ENCODE peak calls at places on chromosomes 11 and 22, in six cellular contexts. One of them, this sample, is unnamed.

GRCh38 chr11:32511926-32512325 is 71.7 kb upstream of the EIF3M start:
- DNase-seq in stimulated activated CD4-positive, alpha-beta T cell treated with anti-CD3 and anti-CD28 coated beads, TNF-alpha, amount 100 ng/mL, for 1 hour: no peak
- DNase-seq in activated CD4-positive, alpha-beta T cell treated with anti-CD3 and anti-CD28 coated beads, Interleukin-2, amount 50 U/mL, for 1 hour: no peak
- DNase-seq in CD8-positive, alpha-beta T cell: no peak
- DNase-seq in Karpas-422: no peak
- DNase-seq in activated T-cell treated with anti-CD3 and anti-CD28 coated beads for 1 hour: no peak
- DNase-seq in this sample: no peak

GRCh38 chr11:27718853-27719574 is 18.8 kb upstream of the BDNF start:
- DNase-seq in CD8-positive, alpha-beta T cell: no peak
- DNase-seq in activated CD4-positive, alpha-beta T cell treated with anti-CD3 and anti-CD28 coated beads, Interleukin-2, amount 50 U/mL, for 1 hour: no peak
- DNase-seq in activated T-cell treated with anti-CD3 and anti-CD28 coated beads for 1 hour: no peak
- DNase-seq in Karpas-422: no peak
- DNase-seq in stimulated activated CD4-positive, alpha-beta T cell treated with anti-CD3 and anti-CD28 coated beads, TNF-alpha, amount 100 ng/mL, for 1 hour: no peak
- DNase-seq in this sample: no peak

GRCh38 chr11:17394743-17395390 is 6.4 kb upstream of the KCNJ11 start:
- DNase-seq in CD8-positive, alpha-beta T cell: no peak
- DNase-seq in activated CD4-positive, alpha-beta T cell treated with anti-CD3 and anti-CD28 coated beads, Interleukin-2, amount 50 U/mL, for 1 hour: no peak
- DNase-seq in Karpas-422: no peak
- DNase-seq in activated T-cell treated with anti-CD3 and anti-CD28 coated beads for 1 hour: no peak
- DNase-seq in stimulated activated CD4-positive, alpha-beta T cell treated with anti-CD3 and anti-CD28 coated beads, TNF-alpha, amount 100 ng/mL, for 1 hour: no peak
- DNase-seq in this sample: no peak

GRCh38 chr22:49210606-49211005 is 617.1 kb downstream of the BRD1 start:
- DNase-seq in activated T-cell treated with anti-CD3 and anti-CD28 coated beads for 1 hour: no peak
- DNase-seq in CD8-positive, alpha-beta T cell: no peak
- DNase-seq in stimulated activated CD4-positive, alpha-beta T cell treated with anti-CD3 and anti-CD28 coated beads, TNF-alpha, amount 100 ng/mL, for 1 hour: no peak
- DNase-seq in activated CD4-positive, alpha-beta T cell treated with anti-CD3 and anti-CD28 coated beads, Interleukin-2, amount 50 U/mL, for 1 hour: no peak
- DNase-seq in Karpas-422: no peak
- DNase-seq in this sample: no peak

GRCh38 chr22:43113516-43114251 is 3.1 kb downstream of the BIK start:
- DNase-seq in activated CD4-positive, alpha-beta T cell treated with anti-CD3 and anti-CD28 coated beads, Interleukin-2, amount 50 U/mL, for 1 hour: no peak
- DNase-seq in CD8-positive, alpha-beta T cell: no peak
- DNase-seq in Karpas-422: no peak
- DNase-seq in activated T-cell treated with anti-CD3 and anti-CD28 coated beads for 1 hour: no peak
- DNase-seq in stimulated activated CD4-positive, alpha-beta T cell treated with anti-CD3 and anti-CD28 coated beads, TNF-alpha, amount 100 ng/mL, for 1 hour: no peak
- DNase-seq in this sample: no peak

GRCh38 chr22:32618461-32619140 is 144.0 kb downstream of the FBXO7 start:
- DNase-seq in activated CD4-positive, alpha-beta T cell treated with anti-CD3 and anti-CD28 coated beads, Interleukin-2, amount 50 U/mL, for 1 hour: no peak
- DNase-seq in Karpas-422: no peak
- DNase-seq in activated T-cell treated with anti-CD3 and anti-CD28 coated beads for 1 hour: no peak
- DNase-seq in CD8-positive, alpha-beta T cell: no peak
- DNase-seq in stimulated activated CD4-positive, alpha-beta T cell treated with anti-CD3 and anti-CD28 coated beads, TNF-alpha, amount 100 ng/mL, for 1 hour: no peak
- DNase-seq in this sample: no peak

GRCh38 chr11:132187814-132188213 is 817.4 kb downstream of the NTM start:
- DNase-seq in CD8-positive, alpha-beta T cell: no peak
- DNase-seq in stimulated activated CD4-positive, alpha-beta T cell treated with anti-CD3 and anti-CD28 coated beads, TNF-alpha, amount 100 ng/mL, for 1 hour: no peak
- DNase-seq in activated CD4-positive, alpha-beta T cell treated with anti-CD3 and anti-CD28 coated beads, Interleukin-2, amount 50 U/mL, for 1 hour: no peak
- DNase-seq in Karpas-422: no peak
- DNase-seq in activated T-cell treated with anti-CD3 and anti-CD28 coated beads for 1 hour: no peak
- DNase-seq in this sample: peak

GRCh38 chr22:22709719-22710445 is 65.5 kb downstream of the GGTLC2 start:
- DNase-seq in Karpas-422: peak
- DNase-seq in activated T-cell treated with anti-CD3 and anti-CD28 coated beads for 1 hour: no peak
- DNase-seq in activated CD4-positive, alpha-beta T cell treated with anti-CD3 and anti-CD28 coated beads, Interleukin-2, amount 50 U/mL, for 1 hour: no peak
- DNase-seq in stimulated activated CD4-positive, alpha-beta T cell treated with anti-CD3 and anti-CD28 coated beads, TNF-alpha, amount 100 ng/mL, for 1 hour: no peak
- DNase-seq in CD8-positive, alpha-beta T cell: no peak
- DNase-seq in this sample: no peak

GRCh38 chr11:14906614-14907392 is 14.8 kb upstream of the CYP2R1 start:
- DNase-seq in activated T-cell treated with anti-CD3 and anti-CD28 coated beads for 1 hour: no peak
- DNase-seq in Karpas-422: no peak
- DNase-seq in activated CD4-positive, alpha-beta T cell treated with anti-CD3 and anti-CD28 coated beads, Interleukin-2, amount 50 U/mL, for 1 hour: no peak
- DNase-seq in CD8-positive, alpha-beta T cell: no peak
- DNase-seq in stimulated activated CD4-positive, alpha-beta T cell treated with anti-CD3 and anti-CD28 coated beads, TNF-alpha, amount 100 ng/mL, for 1 hour: no peak
- DNase-seq in this sample: no peak

GRCh38 chr11:134410766-134411165 is 1.3 kb downstream of the B3GAT1 start:
- DNase-seq in Karpas-422: no peak
- DNase-seq in activated T-cell treated with anti-CD3 and anti-CD28 coated beads for 1 hour: no peak
- DNase-seq in stimulated activated CD4-positive, alpha-beta T cell treated with anti-CD3 and anti-CD28 coated beads, TNF-alpha, amount 100 ng/mL, for 1 hour: no peak
- DNase-seq in activated CD4-positive, alpha-beta T cell treated with anti-CD3 and anti-CD28 coated beads, Interleukin-2, amount 50 U/mL, for 1 hour: no peak
- DNase-seq in CD8-positive, alpha-beta T cell: no peak
- DNase-seq in this sample: no peak

GRCh38 chr11:4018641-4019040 is 76.0 kb upstream of the RRM1 start:
- DNase-seq in CD8-positive, alpha-beta T cell: no peak
- DNase-seq in Karpas-422: no peak
- DNase-seq in activated T-cell treated with anti-CD3 and anti-CD28 coated beads for 1 hour: no peak
- DNase-seq in activated CD4-positive, alpha-beta T cell treated with anti-CD3 and anti-CD28 coated beads, Interleukin-2, amount 50 U/mL, for 1 hour: no peak
- DNase-seq in stimulated activated CD4-positive, alpha-beta T cell treated with anti-CD3 and anti-CD28 coated beads, TNF-alpha, amount 100 ng/mL, for 1 hour: no peak
- DNase-seq in this sample: no peak

GRCh38 chr11:57348052-57348451 is 9.9 kb downstream of the P2RX3 start:
- DNase-seq in stimulated activated CD4-positive, alpha-beta T cell treated with anti-CD3 and anti-CD28 coated beads, TNF-alpha, amount 100 ng/mL, for 1 hour: no peak
- DNase-seq in Karpas-422: no peak
- DNase-seq in activated T-cell treated with anti-CD3 and anti-CD28 coated beads for 1 hour: no peak
- DNase-seq in CD8-positive, alpha-beta T cell: no peak
- DNase-seq in activated CD4-positive, alpha-beta T cell treated with anti-CD3 and anti-CD28 coated beads, Interleukin-2, amount 50 U/mL, for 1 hour: no peak
- DNase-seq in this sample: no peak

GRCh38 chr11:47950396-47950795 is 30.0 kb upstream of the PTPRJ start:
- DNase-seq in CD8-positive, alpha-beta T cell: peak
- DNase-seq in activated CD4-positive, alpha-beta T cell treated with anti-CD3 and anti-CD28 coated beads, Interleukin-2, amount 50 U/mL, for 1 hour: peak
- DNase-seq in stimulated activated CD4-positive, alpha-beta T cell treated with anti-CD3 and anti-CD28 coated beads, TNF-alpha, amount 100 ng/mL, for 1 hour: no peak
- DNase-seq in activated T-cell treated with anti-CD3 and anti-CD28 coated beads for 1 hour: peak
- DNase-seq in Karpas-422: peak
- DNase-seq in this sample: no peak

GRCh38 chr11:65598258-65598699 is 2.7 kb upstream of the KCNK7 start:
- DNase-seq in stimulated activated CD4-positive, alpha-beta T cell treated with anti-CD3 and anti-CD28 coated beads, TNF-alpha, amount 100 ng/mL, for 1 hour: no peak
- DNase-seq in Karpas-422: no peak
- DNase-seq in activated T-cell treated with anti-CD3 and anti-CD28 coated beads for 1 hour: no peak
- DNase-seq in CD8-positive, alpha-beta T cell: no peak
- DNase-seq in activated CD4-positive, alpha-beta T cell treated with anti-CD3 and anti-CD28 coated beads, Interleukin-2, amount 50 U/mL, for 1 hour: no peak
- DNase-seq in this sample: no peak

GRCh38 chr11:119373917-119374631 is 7.4 kb downstream of the USP2 start:
- DNase-seq in stimulated activated CD4-positive, alpha-beta T cell treated with anti-CD3 and anti-CD28 coated beads, TNF-alpha, amount 100 ng/mL, for 1 hour: no peak
- DNase-seq in CD8-positive, alpha-beta T cell: peak
- DNase-seq in Karpas-422: peak
- DNase-seq in activated CD4-positive, alpha-beta T cell treated with anti-CD3 and anti-CD28 coated beads, Interleukin-2, amount 50 U/mL, for 1 hour: peak
- DNase-seq in activated T-cell treated with anti-CD3 and anti-CD28 coated beads for 1 hour: no peak
- DNase-seq in this sample: peak

GRCh38 chr22:43423046-43423445 is 11.2 kb downstream of the MPPED1 start:
- DNase-seq in CD8-positive, alpha-beta T cell: no peak
- DNase-seq in activated CD4-positive, alpha-beta T cell treated with anti-CD3 and anti-CD28 coated beads, Interleukin-2, amount 50 U/mL, for 1 hour: no peak
- DNase-seq in Karpas-422: no peak
- DNase-seq in activated T-cell treated with anti-CD3 and anti-CD28 coated beads for 1 hour: no peak
- DNase-seq in stimulated activated CD4-positive, alpha-beta T cell treated with anti-CD3 and anti-CD28 coated beads, TNF-alpha, amount 100 ng/mL, for 1 hour: no peak
- DNase-seq in this sample: no peak

GRCh38 chr22:36912694-36913430 is 566 bp upstream of the CSF2RB start:
- DNase-seq in Karpas-422: no peak
- DNase-seq in stimulated activated CD4-positive, alpha-beta T cell treated with anti-CD3 and anti-CD28 coated beads, TNF-alpha, amount 100 ng/mL, for 1 hour: no peak
- DNase-seq in activated CD4-positive, alpha-beta T cell treated with anti-CD3 and anti-CD28 coated beads, Interleukin-2, amount 50 U/mL, for 1 hour: no peak
- DNase-seq in CD8-positive, alpha-beta T cell: no peak
- DNase-seq in activated T-cell treated with anti-CD3 and anti-CD28 coated beads for 1 hour: no peak
- DNase-seq in this sample: no peak

GRCh38 chr11:73585834-73586575 is 11.9 kb downstream of the FAM168A start:
- DNase-seq in activated T-cell treated with anti-CD3 and anti-CD28 coated beads for 1 hour: no peak
- DNase-seq in stimulated activated CD4-positive, alpha-beta T cell treated with anti-CD3 and anti-CD28 coated beads, TNF-alpha, amount 100 ng/mL, for 1 hour: no peak
- DNase-seq in Karpas-422: no peak
- DNase-seq in CD8-positive, alpha-beta T cell: no peak
- DNase-seq in activated CD4-positive, alpha-beta T cell treated with anti-CD3 and anti-CD28 coated beads, Interleukin-2, amount 50 U/mL, for 1 hour: no peak
- DNase-seq in this sample: no peak

GRCh38 chr11:128625316-128625715 is 38.0 kb upstream of the ETS1 start:
- DNase-seq in CD8-positive, alpha-beta T cell: no peak
- DNase-seq in stimulated activated CD4-positive, alpha-beta T cell treated with anti-CD3 and anti-CD28 coated beads, TNF-alpha, amount 100 ng/mL, for 1 hour: no peak
- DNase-seq in activated CD4-positive, alpha-beta T cell treated with anti-CD3 and anti-CD28 coated beads, Interleukin-2, amount 50 U/mL, for 1 hour: no peak
- DNase-seq in Karpas-422: peak
- DNase-seq in activated T-cell treated with anti-CD3 and anti-CD28 coated beads for 1 hour: no peak
- DNase-seq in this sample: no peak

GRCh38 chr11:124081496-124081895 is 33.8 kb upstream of the VWA5A start:
- DNase-seq in CD8-positive, alpha-beta T cell: no peak
- DNase-seq in activated T-cell treated with anti-CD3 and anti-CD28 coated beads for 1 hour: no peak
- DNase-seq in Karpas-422: no peak
- DNase-seq in stimulated activated CD4-positive, alpha-beta T cell treated with anti-CD3 and anti-CD28 coated beads, TNF-alpha, amount 100 ng/mL, for 1 hour: no peak
- DNase-seq in activated CD4-positive, alpha-beta T cell treated with anti-CD3 and anti-CD28 coated beads, Interleukin-2, amount 50 U/mL, for 1 hour: no peak
- DNase-seq in this sample: no peak

GRCh38 chr11:2912498-2912897 is 16.7 kb downstream of the PHLDA2 start:
- DNase-seq in Karpas-422: no peak
- DNase-seq in activated T-cell treated with anti-CD3 and anti-CD28 coated beads for 1 hour: no peak
- DNase-seq in CD8-positive, alpha-beta T cell: no peak
- DNase-seq in stimulated activated CD4-positive, alpha-beta T cell treated with anti-CD3 and anti-CD28 coated beads, TNF-alpha, amount 100 ng/mL, for 1 hour: no peak
- DNase-seq in activated CD4-positive, alpha-beta T cell treated with anti-CD3 and anti-CD28 coated beads, Interleukin-2, amount 50 U/mL, for 1 hour: no peak
- DNase-seq in this sample: peak

This sample was measured in kidney glomerular epithelial cell.